ENCODE peak calls at places on chromosomes 2 and 18, in six cellular contexts. One of them, this sample, is unnamed.

GRCh38 chr18:45540146-45540545 is 75.1 kb upstream of the SLC14A2 start:
- DNase-seq in ovary: no peak
- DNase-seq in A549: no peak
- DNase-seq in OCI-LY7: no peak
- DNase-seq in thyroid gland: no peak
- DNase-seq in cardiac muscle cell: no peak
- DNase-seq in this sample: no peak

GRCh38 chr2:77831068-77831467 is 308.9 kb upstream of the LRRTM4 start:
- DNase-seq in ovary: no peak
- DNase-seq in thyroid gland: no peak
- DNase-seq in A549: no peak
- DNase-seq in cardiac muscle cell: no peak
- DNase-seq in OCI-LY7: no peak
- DNase-seq in this sample: no peak

GRCh38 chr2:204108301-204108700 is 171.7 kb downstream of the ICOS start:
- DNase-seq in OCI-LY7: peak; percentile 49
- DNase-seq in cardiac muscle cell: peak; percentile 49
- DNase-seq in A549: peak; percentile 6
- DNase-seq in ovary: no peak
- DNase-seq in thyroid gland: no peak
- DNase-seq in this sample: no peak

GRCh38 chr2:65232636-65233035 is 5.0 kb downstream of the ACTR2 start:
- DNase-seq in ovary: no peak
- DNase-seq in OCI-LY7: no peak
- DNase-seq in A549: peak; percentile 26
- DNase-seq in cardiac muscle cell: no peak
- DNase-seq in thyroid gland: no peak
- DNase-seq in this sample: no peak

GRCh38 chr2:209560911-209561310 is 137.1 kb downstream of the MAP2 start:
- DNase-seq in A549: no peak
- DNase-seq in OCI-LY7: no peak
- DNase-seq in thyroid gland: no peak
- DNase-seq in cardiac muscle cell: no peak
- DNase-seq in ovary: no peak
- DNase-seq in this sample: no peak

GRCh38 chr2:142290931-142291330 is 160.1 kb upstream of the LRP1B start:
- DNase-seq in thyroid gland: no peak
- DNase-seq in ovary: no peak
- DNase-seq in A549: no peak
- DNase-seq in OCI-LY7: no peak
- DNase-seq in cardiac muscle cell: no peak
- DNase-seq in this sample: no peak

GRCh38 chr18:25510096-25510495 is 158.1 kb upstream of the ZNF521 start:
- DNase-seq in A549: no peak
- DNase-seq in cardiac muscle cell: no peak
- DNase-seq in thyroid gland: no peak
- DNase-seq in OCI-LY7: no peak
- DNase-seq in ovary: no peak
- DNase-seq in this sample: no peak

GRCh38 chr2:127107622-127107999 is 657 bp upstream of the BIN1 start:
- DNase-seq in cardiac muscle cell: no peak
- DNase-seq in OCI-LY7: no peak
- DNase-seq in ovary: no peak
- DNase-seq in A549: peak; percentile 63
- DNase-seq in thyroid gland: no peak
- DNase-seq in this sample: no peak

GRCh38 chr18:59279722-59280121 is 6.5 kb upstream of the RAX start:
- DNase-seq in A549: no peak
- DNase-seq in ovary: no peak
- DNase-seq in cardiac muscle cell: no peak
- DNase-seq in OCI-LY7: no peak
- DNase-seq in thyroid gland: no peak
- DNase-seq in this sample: no peak

GRCh38 chr2:175880-176800 is 87.7 kb downstream of the SH3YL1 start:
- DNase-seq in OCI-LY7: no peak
- DNase-seq in A549: no peak
- DNase-seq in thyroid gland: no peak
- DNase-seq in cardiac muscle cell: no peak
- DNase-seq in ovary: peak; percentile 32
- DNase-seq in this sample: no peak

DNA sequence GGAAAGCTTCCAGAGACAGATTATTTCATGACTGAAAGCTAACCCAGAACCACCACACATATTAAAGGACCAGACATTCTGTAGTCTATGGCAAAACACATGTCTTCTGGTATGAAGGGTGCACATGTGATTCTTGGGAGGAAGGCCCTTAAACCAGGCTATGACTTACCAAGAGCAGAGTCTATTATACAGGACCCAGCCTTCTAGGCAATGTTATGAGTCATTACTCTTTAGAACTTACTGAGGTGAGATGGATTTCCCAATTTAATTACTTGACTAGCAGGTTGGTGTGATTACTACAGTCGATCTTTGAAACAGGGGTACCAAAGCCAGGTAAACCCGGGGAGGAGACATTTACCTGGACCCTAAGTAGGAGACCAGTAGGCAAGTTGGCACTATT is 350.8 kb downstream of the TRIB2 start:
- DNase-seq in ovary: no peak
- DNase-seq in A549: no peak
- DNase-seq in thyroid gland: no peak
- DNase-seq in cardiac muscle cell: no peak
- DNase-seq in OCI-LY7: no peak
- DNase-seq in this sample: no peak
- H3K9me3 ChIP-seq in ovary: no peaks in the 10 kb centered on the region
- H3K9me3 ChIP-seq in A549: peaks cover 3% of the 10 kb centered on the region
- H3K9me3 ChIP-seq in thyroid gland: no peaks in the 10 kb centered on the region
- H3K9me3 ChIP-seq in cardiac muscle cell: no peaks in the 10 kb centered on the region
- H3K9me3 ChIP-seq in OCI-LY7: no peaks in the 10 kb centered on the region
- H3K9me3 ChIP-seq in this sample: no peaks in the 10 kb centered on the region

DNA sequence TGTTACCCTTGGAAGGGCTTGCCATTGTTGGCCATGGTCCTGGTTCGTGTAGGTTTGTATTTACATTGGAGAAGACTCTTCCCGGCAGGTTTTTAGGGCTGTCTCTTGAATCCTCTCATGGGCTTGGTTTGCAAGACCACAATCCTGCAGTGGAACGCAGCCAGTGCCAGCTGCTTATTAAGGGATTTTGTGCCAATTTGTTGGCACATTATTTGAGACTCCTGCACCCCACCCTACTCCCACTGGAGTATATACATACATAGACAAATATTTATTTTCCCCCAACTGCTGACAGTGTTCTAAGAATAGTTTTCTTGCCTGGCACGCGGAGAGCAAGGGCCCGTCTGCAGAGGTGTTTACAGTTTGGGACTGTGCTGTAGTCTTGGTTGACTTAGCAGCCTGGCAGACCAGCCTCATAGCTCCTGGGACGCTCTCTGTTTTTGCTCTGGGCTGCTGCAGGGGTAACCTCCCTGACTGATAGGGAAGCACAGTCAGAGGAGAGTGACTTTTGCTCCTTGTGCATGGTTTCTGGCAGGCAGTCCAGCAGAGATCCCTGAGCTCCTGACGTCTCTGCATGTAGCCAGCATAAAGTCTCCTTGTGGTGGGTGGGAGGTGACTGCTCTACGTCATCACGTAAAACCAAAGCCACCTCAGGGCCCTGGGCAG is 1.9 kb downstream of the LDLRAD4 start:
- DNase-seq in A549: no peak
- DNase-seq in thyroid gland: no peak
- DNase-seq in cardiac muscle cell: peak; percentile 12
- DNase-seq in OCI-LY7: no peak
- DNase-seq in ovary: no peak
- DNase-seq in this sample: peak; percentile 75
- H3K4me1 ChIP-seq in A549: peaks cover 17% of the 10 kb centered on the region
- H3K4me1 ChIP-seq in thyroid gland: peaks cover 63% of the 10 kb centered on the region
- H3K4me1 ChIP-seq in cardiac muscle cell: peaks cover 27% of the 10 kb centered on the region
- H3K4me1 ChIP-seq in OCI-LY7: no peaks in the 10 kb centered on the region
- H3K4me1 ChIP-seq in ovary: peaks cover 6% of the 10 kb centered on the region
- H3K4me1 ChIP-seq in this sample: peaks cover 6% of the 10 kb centered on the region

GRCh38 chr2:217880490-217880889 is 122.3 kb downstream of the TNS1 start:
- DNase-seq in cardiac muscle cell: no peak
- DNase-seq in OCI-LY7: no peak
- DNase-seq in thyroid gland: no peak
- DNase-seq in A549: no peak
- DNase-seq in ovary: no peak
- DNase-seq in this sample: no peak
- TF ChIP-seq CTCF in cardiac muscle cell: peak; percentile 14
- TF ChIP-seq CTCF in OCI-LY7: no peak
- TF ChIP-seq CTCF in thyroid gland: no peak
- TF ChIP-seq CTCF in A549: no peak
- TF ChIP-seq CTCF in ovary: no peak
- TF ChIP-seq CTCF in this sample: no peak

GRCh38 chr2:4556136-4556535 is 852.8 kb downstream of the DCDC2C start:
- DNase-seq in OCI-LY7: no peak
- DNase-seq in cardiac muscle cell: no peak
- DNase-seq in thyroid gland: no peak
- DNase-seq in ovary: no peak
- DNase-seq in A549: no peak
- DNase-seq in this sample: no peak

GRCh38 chr2:4561206-4561605 is 857.8 kb downstream of the DCDC2C start:
- DNase-seq in A549: no peak
- DNase-seq in thyroid gland: no peak
- DNase-seq in cardiac muscle cell: no peak
- DNase-seq in OCI-LY7: peak; percentile 14
- DNase-seq in ovary: no peak
- DNase-seq in this sample: no peak
- H3K9me3 ChIP-seq in A549: peaks cover 6% of the 10 kb centered on the region
- H3K9me3 ChIP-seq in thyroid gland: no peaks in the 10 kb centered on the region
- H3K9me3 ChIP-seq in cardiac muscle cell: no peaks in the 10 kb centered on the region
- H3K9me3 ChIP-seq in OCI-LY7: no peaks in the 10 kb centered on the region
- H3K9me3 ChIP-seq in ovary: no peaks in the 10 kb centered on the region
- H3K9me3 ChIP-seq in this sample: no peaks in the 10 kb centered on the region

GRCh38 chr2:241425368-241425767 is 69.3 kb downstream of the FARP2 start:
- DNase-seq in thyroid gland: no peak
- DNase-seq in cardiac muscle cell: no peak
- DNase-seq in ovary: no peak
- DNase-seq in A549: no peak
- DNase-seq in OCI-LY7: no peak
- DNase-seq in this sample: no peak
- H3K4me1 ChIP-seq in thyroid gland: no peaks in the 10 kb centered on the region
- H3K4me1 ChIP-seq in cardiac muscle cell: no peaks in the 10 kb centered on the region
- H3K4me1 ChIP-seq in ovary: peaks cover 3% of the 10 kb centered on the region
- H3K4me1 ChIP-seq in A549: no peaks in the 10 kb centered on the region
- H3K4me1 ChIP-seq in OCI-LY7: no peaks in the 10 kb centered on the region
- H3K4me1 ChIP-seq in this sample: no peaks in the 10 kb centered on the region

DNA sequence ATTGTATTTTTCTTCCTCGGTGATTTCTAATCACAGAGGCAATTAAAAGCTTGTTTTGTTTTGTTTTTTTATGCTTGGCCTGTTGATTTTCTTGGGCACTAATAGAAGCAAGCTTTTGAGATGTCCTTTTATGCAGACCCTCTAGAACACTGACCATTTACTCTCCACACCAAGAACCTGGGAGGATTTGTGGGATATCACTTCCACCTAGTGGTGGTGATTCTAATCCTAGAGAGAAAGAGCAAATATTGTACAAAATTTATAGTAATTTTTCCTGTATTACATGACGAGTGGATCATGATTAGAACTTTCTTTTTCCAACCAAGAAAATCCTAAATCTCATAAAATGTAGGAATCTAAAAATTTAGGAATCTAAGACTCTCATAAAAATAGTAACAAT is 23.4 kb downstream of the NEMP2 start:
- DNase-seq in cardiac muscle cell: no peak
- DNase-seq in thyroid gland: no peak
- DNase-seq in OCI-LY7: peak; percentile 7
- DNase-seq in ovary: no peak
- DNase-seq in A549: peak; percentile 56
- DNase-seq in this sample: no peak
- TF ChIP-seq CTCF in cardiac muscle cell: peak; percentile 46
- TF ChIP-seq CTCF in thyroid gland: no peak
- TF ChIP-seq CTCF in OCI-LY7: peak; percentile 70
- TF ChIP-seq CTCF in ovary: peak; percentile 38
- TF ChIP-seq CTCF in A549: peak; percentile 75
- TF ChIP-seq CTCF in this sample: peak; percentile 17